ENCODE peak calls at places on chromosome 9, in seven cellular contexts. S, W, I, Y, K, L and F are unnamed samples.

GRCh38 chr9:75866273-75866871 is 24.1 kb upstream of the PCSK5 start:
- DNase-seq in Y (no peak), I (no peak), L (peak), W (peak), S (peak), K (no peak), F (no peak)

GRCh38 chr9:90090997-90091396 is 486.2 kb downstream of the GADD45G start:
- DNase-seq in K (no peak), W (no peak), I (no peak), S (no peak), L (no peak), Y (no peak), F (no peak)

GRCh38 chr9:114507726-114508125 is 2.5 kb upstream of the WHRN start:
- DNase-seq in Y (no peak), L (peak), K (no peak), S (peak), W (peak), I (no peak), F (no peak)

GRCh38 chr9:78101247-78101646 is 69.6 kb upstream of the GNAQ start:
- DNase-seq in I (no peak), S (no peak), L (no peak), K (no peak), W (no peak), Y (no peak), F (no peak)

GRCh38 chr9:97853056-97853843 is at the start of gene FOXE1:
- DNase-seq in S (peak), I (no peak), W (no peak), L (no peak), Y (peak), K (no peak), F (no peak)

GRCh38 chr9:100324594-100325200 is 28.0 kb downstream of the TEX10 start:
- DNase-seq in I (no peak), S (peak), L (no peak), W (peak), Y (peak), K (no peak), F (no peak)

GRCh38 chr9:94973491-94973941 is 247.0 kb downstream of the AOPEP start:
- DNase-seq in Y (no peak), L (no peak), K (no peak), S (no peak), I (no peak), W (peak), F (no peak)

GRCh38 chr9:27352457-27353188 is 55.7 kb upstream of the EQTN start:
- DNase-seq in S (peak), K (no peak), Y (no peak), L (peak), W (no peak), I (no peak), F (no peak)

GRCh38 chr9:134025606-134026541 is 593 bp downstream of the BRD3OS start:
- DNase-seq in Y (peak), L (peak), K (peak), I (peak), S (peak), W (peak), F (no peak)

GRCh38 chr9:24464321-24464951 is 81.3 kb downstream of the IZUMO3 start:
- DNase-seq in K (no peak), W (no peak), S (no peak), I (no peak), Y (no peak), L (no peak), F (no peak)

GRCh38 chr9:109224751-109225150 is 57.7 kb upstream of the FRRS1L start:
- DNase-seq in W (no peak), Y (no peak), L (no peak), K (no peak), S (no peak), I (no peak), F (no peak)

GRCh38 chr9:69951411-69951810 is 92.2 kb upstream of the MAMDC2 start:
- DNase-seq in L (no peak), Y (no peak), K (no peak), W (peak), S (peak), I (no peak), F (no peak)

GRCh38 chr9:73284386-73284785 is 132.7 kb downstream of the ANXA1 start:
- DNase-seq in Y (no peak), S (no peak), L (no peak), I (no peak), W (no peak), K (no peak), F (no peak)
- TF ChIP-seq POLR2A in Y (no peak), S (no peak), L (no peak), I (no peak), W (no peak), K (no peak), F (no peak)

GRCh38 chr9:101636247-101636646 is 41.5 kb upstream of the PPP3R2 start:
- DNase-seq in I (no peak), S (no peak), Y (no peak), W (no peak), L (no peak), K (no peak), F (no peak)

GRCh38 chr9:101635020-101635419 is 40.3 kb upstream of the PPP3R2 start:
- DNase-seq in L (no peak), I (no peak), Y (no peak), K (no peak), S (no peak), W (no peak), F (no peak)

GRCh38 chr9:101639301-101639700 is 44.5 kb upstream of the PPP3R2 start:
- DNase-seq in K (no peak), I (no peak), L (peak), W (no peak), Y (no peak), S (no peak), F (no peak)

GRCh38 chr9:101631892-101632291 is 37.1 kb upstream of the PPP3R2 start:
- DNase-seq in I (no peak), K (no peak), L (no peak), Y (no peak), S (no peak), W (no peak), F (no peak)

DNA sequence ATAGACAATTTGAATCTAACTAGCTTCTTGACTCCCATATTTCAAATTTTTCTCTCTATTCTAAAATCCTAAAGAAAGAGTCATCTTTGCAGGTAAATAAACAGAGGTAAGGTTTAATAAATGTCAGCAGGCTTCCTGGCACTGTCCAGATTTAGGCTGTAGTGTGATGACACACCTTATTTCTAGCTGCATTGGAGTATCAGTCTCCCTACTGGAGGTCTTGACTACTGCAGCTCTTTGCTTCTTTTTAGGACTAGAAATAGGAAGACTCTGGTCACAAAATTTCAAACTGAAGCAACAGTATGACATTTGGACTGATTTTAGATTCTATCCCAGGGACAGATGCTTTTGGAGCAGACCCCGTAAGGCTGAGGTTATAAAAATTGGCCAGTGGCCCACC is 40.7 kb upstream of the PPP3R2 start:
- DNase-seq in K (no peak), I (no peak), S (no peak), W (no peak), Y (peak), L (no peak), F (no peak)
- TF ChIP-seq CTCF in K (no peak), I (no peak), S (no peak), W (no peak), Y (no peak), L (no peak), F (no peak)

DNA sequence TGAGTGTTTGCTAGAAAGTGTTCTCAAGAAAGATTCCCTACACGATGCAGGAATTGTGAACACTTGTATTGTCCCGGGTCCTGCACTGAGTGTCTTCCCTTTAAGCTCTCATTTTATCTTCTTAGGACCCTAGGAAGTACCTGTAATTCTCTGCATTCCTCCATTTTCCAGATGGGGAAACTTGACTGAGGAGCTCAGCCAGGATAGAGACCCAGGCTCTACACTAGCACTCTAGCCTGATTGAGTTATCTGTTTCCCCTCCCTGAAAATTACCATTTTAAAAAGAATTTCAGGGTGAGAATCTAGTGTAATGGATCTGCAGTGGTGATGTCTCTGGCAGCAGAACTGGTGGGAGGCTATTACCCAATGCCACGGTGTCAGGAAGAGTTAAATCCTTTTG is 453.9 kb downstream of the KDM4C start:
- DNase-seq in W (no peak), L (no peak), K (no peak), I (no peak), S (no peak), Y (no peak), F (no peak)
- H3K4me3 ChIP-seq in W (no peak), L (no peak), K (no peak), I (no peak), S (no peak), Y (no peak), F (no peak)

GRCh38 chr9:136403915-136404800 is 4.2 kb upstream of the SNAPC4 start:
- DNase-seq in K (no peak), W (no peak), L (no peak), Y (no peak), I (no peak), S (no peak), F (no peak)
- TF ChIP-seq POLR2A in K (no peak), W (no peak), L (no peak), Y (no peak), I (no peak), S (no peak), F (no peak)

DNA sequence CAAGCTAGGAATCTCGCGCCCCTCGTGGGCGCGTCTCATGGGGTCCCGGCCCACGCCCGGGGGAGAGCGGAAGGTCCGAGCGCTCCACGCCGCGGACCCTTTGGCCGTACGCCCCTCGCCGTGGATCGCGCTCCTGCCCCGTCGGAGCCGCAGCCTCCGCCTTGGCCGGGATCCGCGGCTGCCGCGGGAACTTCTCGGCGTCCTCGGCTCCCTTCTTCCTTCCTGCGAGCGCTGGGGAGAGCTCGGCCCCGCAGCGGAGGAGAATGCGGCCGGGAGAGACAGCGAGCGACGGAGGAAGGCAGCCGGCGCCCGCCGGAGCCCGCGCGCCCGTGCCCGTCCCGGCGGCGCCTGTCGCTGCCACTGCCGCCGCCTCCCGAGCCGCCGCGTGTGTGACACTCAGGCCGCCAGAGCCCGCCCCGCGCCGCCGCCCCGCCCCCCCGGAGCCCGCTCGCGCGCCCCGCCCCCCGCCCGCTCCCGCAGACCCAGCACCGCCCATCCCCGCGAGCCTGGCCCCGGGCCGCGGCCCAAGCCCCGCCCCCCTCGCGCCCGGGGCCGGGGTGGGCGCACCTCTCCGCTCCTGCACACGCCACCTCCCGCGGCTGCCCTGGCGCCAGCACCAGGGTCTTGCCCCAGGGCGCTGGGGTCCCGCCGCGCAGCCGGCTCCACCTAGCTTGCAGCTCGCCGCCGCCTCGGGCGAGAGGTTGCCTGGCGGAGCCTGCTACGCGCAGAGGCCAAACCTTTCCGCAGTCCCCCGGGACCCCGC is at the start of gene SHB:
- DNase-seq in W (peak), K (peak), L (peak), I (peak), S (peak), Y (peak), F (peak)
- TF ChIP-seq CTCF in W (no peak), K (peak), L (peak), I (no peak), S (no peak), Y (peak), F (no peak)

GRCh38 chr9:123933401-123933800 is 3.5 kb upstream of the DENND1A start:
- DNase-seq in W (peak), I (no peak), K (no peak), S (no peak), L (no peak), Y (peak), F (peak)
- H3K4me3 ChIP-seq in W (no peak), I (no peak), K (no peak), S (no peak), L (no peak), Y (no peak), F (no peak)